ENCODE peak calls at places on chromosomes 5 and 9, in five cellular contexts. O, X, E, M and L are unnamed samples.

GRCh38 chr5:126414874-126415502 is 8.2 kb upstream of the GRAMD2B start:
- DNase-seq in O (no peak), X (peak; percentile 56), E (peak; percentile 7), M (no peak), L (no peak)

GRCh38 chr5:111461261-111461671 is 51.1 kb downstream of the STARD4 start:
- DNase-seq in O (no peak), X (peak; percentile 8), E (peak; percentile 15), M (peak; percentile 45), L (peak; percentile 35)

GRCh38 chr9:33813712-33814641 is 3.0 kb upstream of the UBE2R2 start:
- DNase-seq in O (no peak), X (peak; percentile 92), E (peak; percentile 95), M (no peak), L (peak; percentile 35)

GRCh38 chr5:173963107-173963506 is 25.9 kb upstream of the C5orf47 start:
- DNase-seq in O (no peak), X (peak; percentile 82), E (peak; percentile 63), M (no peak), L (no peak)

GRCh38 chr9:133717113-133718031 is 20.8 kb downstream of the SARDH start:
- DNase-seq in O (peak; percentile 65), X (no peak), E (no peak), M (peak; percentile 7), L (no peak)

GRCh38 chr9:134449180-134449916 is 123.1 kb downstream of the RXRA start:
- DNase-seq in O (peak; percentile 96), X (peak; percentile 93), E (peak; percentile 90), M (peak; percentile 91), L (peak; percentile 93)

GRCh38 chr9:95036676-95037075 is 280.8 kb downstream of the FANCC start:
- DNase-seq in O (no peak), X (no peak), E (no peak), M (no peak), L (no peak)

GRCh38 chr5:126610616-126611015 is 9.9 kb downstream of the PHAX start:
- DNase-seq in O (no peak), X (no peak), E (no peak), M (no peak), L (no peak)

GRCh38 chr9:131478421-131478868 is 24.3 kb upstream of the POMT1 start:
- DNase-seq in O (no peak), X (no peak), E (no peak), M (peak; percentile 79), L (peak; percentile 67)

GRCh38 chr5:177598477-177598876 is 1.5 kb upstream of the B4GALT7 start:
- DNase-seq in O (no peak), X (no peak), E (no peak), M (no peak), L (no peak)

GRCh38 chr5:10474521-10475075 is 32.9 kb downstream of the ROPN1L start:
- DNase-seq in O (peak; percentile 37), X (peak; percentile 25), E (no peak), M (no peak), L (no peak)

GRCh38 chr5:42912184-42912766 is 100.6 kb upstream of the SELENOP start:
- DNase-seq in O (no peak), X (peak; percentile 39), E (peak; percentile 50), M (no peak), L (no peak)

GRCh38 chr5:43045236-43045635 is 5.1 kb upstream of the ANXA2R start:
- DNase-seq in O (no peak), X (no peak), E (no peak), M (no peak), L (no peak)

GRCh38 chr5:9894571-9895304 is 264.6 kb upstream of the TAS2R1 start:
- DNase-seq in O (no peak), X (no peak), E (no peak), M (no peak), L (no peak)

GRCh38 chr5:15566789-15567188 is 66.8 kb downstream of the FBXL7 start:
- DNase-seq in O (no peak), X (no peak), E (peak; percentile 13), M (no peak), L (no peak)

GRCh38 chr9:108166509-108166908 is 676.9 kb upstream of the KLF4 start:
- DNase-seq in O (no peak), X (no peak), E (no peak), M (no peak), L (no peak)

GRCh38 chr5:159310492-159310891 is 19.8 kb downstream of the IL12B start:
- DNase-seq in O (no peak), X (no peak), E (no peak), M (peak; percentile 27), L (no peak)

GRCh38 chr5:149254506-149254905 is 17.2 kb upstream of the AFAP1L1 start:
- DNase-seq in O (no peak), X (peak; percentile 9), E (no peak), M (no peak), L (no peak)

GRCh38 chr9:134601764-134602163 is 39.8 kb upstream of the COL5A1 start:
- DNase-seq in O (no peak), X (peak; percentile 49), E (no peak), M (no peak), L (no peak)

GRCh38 chr9:114274217-114274616 is 48.7 kb upstream of the ORM1 start:
- DNase-seq in O (peak; percentile 35), X (no peak), E (no peak), M (no peak), L (no peak)

GRCh38 chr5:158991391-158991790 is 108.3 kb downstream of the EBF1 start:
- DNase-seq in O (no peak), X (no peak), E (no peak), M (no peak), L (no peak)

GRCh38 chr9:109246533-109246932 is 74.3 kb downstream of the EPB41L4B start:
- DNase-seq in O (no peak), X (no peak), E (no peak), M (no peak), L (no peak)

GRCh38 chr5:172858990-172859811 is 25.1 kb downstream of the ERGIC1 start:
- DNase-seq in O (peak; percentile 95), X (peak; percentile 72), E (no peak), M (no peak), L (no peak)

GRCh38 chr5:6085461-6085860 is 292.9 kb downstream of the MED10 start:
- DNase-seq in O (no peak), X (no peak), E (no peak), M (no peak), L (no peak)

GRCh38 chr9:96587916-96588315 is 31.7 kb downstream of the CDC14B start:
- DNase-seq in O (no peak), X (no peak), E (no peak), M (no peak), L (no peak)

GRCh38 chr5:42951169-42951846 is 88.8 kb downstream of the ANXA2R start:
- DNase-seq in O (peak; percentile 87), X (no peak), E (no peak), M (no peak), L (no peak)

GRCh38 chr5:32482193-32482592 is 37.7 kb upstream of the ZFR start:
- DNase-seq in O (no peak), X (no peak), E (no peak), M (no peak), L (no peak)